ENCODE peak calls at places on chromosomes 7 and 10, in eight cellular contexts. One of them, this sample, is unnamed.

GRCh38 chr10:134205-134742 is 981 bp upstream of the ZMYND11 start:
- DNase-seq in PC-3: peak
- DNase-seq in GM23338: peak
- DNase-seq in OCI-LY7: no peak
- DNase-seq in hepatocyte: peak
- DNase-seq in neural progenitor cell: peak
- DNase-seq in HCT116: no peak
- DNase-seq in MM.1S: peak
- DNase-seq in this sample: no peak

GRCh38 chr10:126549326-126549725 is 121.2 kb downstream of the C10orf90 start:
- DNase-seq in HCT116: no peak
- DNase-seq in neural progenitor cell: no peak
- DNase-seq in MM.1S: no peak
- DNase-seq in GM23338: no peak
- DNase-seq in OCI-LY7: no peak
- DNase-seq in PC-3: no peak
- DNase-seq in hepatocyte: no peak
- DNase-seq in this sample: no peak

GRCh38 chr7:43431020-43431595 is 151.8 kb upstream of the STK17A start:
- DNase-seq in OCI-LY7: no peak
- DNase-seq in GM23338: peak
- DNase-seq in HCT116: no peak
- DNase-seq in PC-3: no peak
- DNase-seq in MM.1S: no peak
- DNase-seq in hepatocyte: no peak
- DNase-seq in neural progenitor cell: no peak
- DNase-seq in this sample: peak

GRCh38 chr10:6218692-6219493 is 16.2 kb downstream of the PFKFB3 start:
- DNase-seq in HCT116: no peak
- DNase-seq in PC-3: no peak
- DNase-seq in OCI-LY7: no peak
- DNase-seq in MM.1S: no peak
- DNase-seq in hepatocyte: peak
- DNase-seq in neural progenitor cell: no peak
- DNase-seq in GM23338: no peak
- DNase-seq in this sample: peak

GRCh38 chr10:124049484-124049883 is 43.9 kb downstream of the CHST15 start:
- DNase-seq in PC-3: peak
- DNase-seq in HCT116: peak
- DNase-seq in OCI-LY7: no peak
- DNase-seq in GM23338: no peak
- DNase-seq in neural progenitor cell: no peak
- DNase-seq in MM.1S: no peak
- DNase-seq in hepatocyte: no peak
- DNase-seq in this sample: peak

GRCh38 chr7:47516985-47517590 is 64.8 kb downstream of the TNS3 start:
- DNase-seq in hepatocyte: no peak
- DNase-seq in HCT116: no peak
- DNase-seq in neural progenitor cell: no peak
- DNase-seq in MM.1S: no peak
- DNase-seq in OCI-LY7: no peak
- DNase-seq in PC-3: no peak
- DNase-seq in GM23338: no peak
- DNase-seq in this sample: peak

GRCh38 chr7:12257582-12257981 is 46.5 kb downstream of the TMEM106B start:
- DNase-seq in HCT116: no peak
- DNase-seq in OCI-LY7: peak
- DNase-seq in GM23338: no peak
- DNase-seq in neural progenitor cell: no peak
- DNase-seq in PC-3: peak
- DNase-seq in MM.1S: peak
- DNase-seq in hepatocyte: no peak
- DNase-seq in this sample: peak

GRCh38 chr7:24963218-24963617 is 16.8 kb downstream of the OSBPL3 start:
- DNase-seq in PC-3: no peak
- DNase-seq in hepatocyte: no peak
- DNase-seq in HCT116: no peak
- DNase-seq in OCI-LY7: peak
- DNase-seq in GM23338: no peak
- DNase-seq in MM.1S: peak
- DNase-seq in neural progenitor cell: no peak
- DNase-seq in this sample: peak

GRCh38 chr7:376306-376969 is 86.5 kb downstream of the FOXL3 start:
- DNase-seq in neural progenitor cell: no peak
- DNase-seq in OCI-LY7: no peak
- DNase-seq in hepatocyte: peak
- DNase-seq in GM23338: no peak
- DNase-seq in MM.1S: no peak
- DNase-seq in PC-3: no peak
- DNase-seq in HCT116: no peak
- DNase-seq in this sample: no peak

DNA sequence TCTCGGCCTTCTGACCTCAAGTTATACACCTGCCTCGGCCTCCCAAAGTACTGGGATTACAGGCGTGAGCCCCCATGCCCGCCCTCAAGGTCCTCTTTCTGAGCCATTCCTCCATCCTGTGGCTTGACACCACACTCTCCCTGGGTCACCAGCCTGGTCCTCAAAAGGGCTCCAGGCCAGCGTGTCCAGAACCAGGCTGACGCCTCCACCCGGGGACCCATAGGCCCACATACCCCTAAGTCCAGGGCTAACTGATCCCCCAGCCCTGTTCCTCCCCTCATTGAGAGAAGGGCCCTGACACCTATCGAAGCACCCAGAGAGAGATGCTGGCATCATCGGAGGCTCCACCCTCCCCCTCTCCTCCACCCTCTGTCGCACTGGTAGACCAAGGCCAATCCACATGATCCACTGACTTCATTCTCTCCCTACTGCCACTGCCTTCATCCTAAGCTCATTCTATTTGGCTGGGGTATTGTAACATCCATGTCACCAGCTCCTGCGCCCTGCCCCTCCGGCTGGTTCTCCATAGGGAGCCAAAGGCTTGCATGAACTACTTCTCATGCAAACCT is 46.7 kb downstream of the TMEM270 start:
- DNase-seq in hepatocyte: no peak
- DNase-seq in OCI-LY7: no peak
- DNase-seq in PC-3: no peak
- DNase-seq in GM23338: no peak
- DNase-seq in MM.1S: no peak
- DNase-seq in HCT116: no peak
- DNase-seq in neural progenitor cell: no peak
- DNase-seq in this sample: no peak
- TF ChIP-seq EZH2phosphoT487 in hepatocyte: no peak
- TF ChIP-seq EZH2phosphoT487 in OCI-LY7: no peak
- TF ChIP-seq EZH2phosphoT487 in PC-3: no peak
- TF ChIP-seq EZH2phosphoT487 in GM23338: no peak
- TF ChIP-seq EZH2phosphoT487 in MM.1S: no peak
- TF ChIP-seq EZH2phosphoT487 in HCT116: no peak
- TF ChIP-seq EZH2phosphoT487 in neural progenitor cell: no peak
- TF ChIP-seq EZH2phosphoT487 in this sample: no peak

GRCh38 chr10:59903871-59904270 is 2.5 kb downstream of the CCDC6 start:
- DNase-seq in HCT116: no peak
- DNase-seq in hepatocyte: no peak
- DNase-seq in GM23338: no peak
- DNase-seq in OCI-LY7: no peak
- DNase-seq in neural progenitor cell: no peak
- DNase-seq in PC-3: no peak
- DNase-seq in MM.1S: no peak
- DNase-seq in this sample: peak

GRCh38 chr10:59905735-59906416 is 480 bp downstream of the CCDC6 start:
- DNase-seq in GM23338: no peak
- DNase-seq in PC-3: no peak
- DNase-seq in HCT116: no peak
- DNase-seq in OCI-LY7: peak
- DNase-seq in neural progenitor cell: peak
- DNase-seq in hepatocyte: peak
- DNase-seq in MM.1S: no peak
- DNase-seq in this sample: no peak

GRCh38 chr10:59904431-59905065 is 1.8 kb downstream of the CCDC6 start:
- DNase-seq in MM.1S: no peak
- DNase-seq in PC-3: peak
- DNase-seq in hepatocyte: no peak
- DNase-seq in neural progenitor cell: peak
- DNase-seq in OCI-LY7: peak
- DNase-seq in HCT116: no peak
- DNase-seq in GM23338: peak
- DNase-seq in this sample: peak

GRCh38 chr10:59906417-59907202 is at the start of gene CCDC6:
- DNase-seq in HCT116: peak
- DNase-seq in PC-3: peak
- DNase-seq in MM.1S: peak
- DNase-seq in GM23338: peak
- DNase-seq in hepatocyte: peak
- DNase-seq in neural progenitor cell: peak
- DNase-seq in OCI-LY7: peak
- DNase-seq in this sample: peak

DNA sequence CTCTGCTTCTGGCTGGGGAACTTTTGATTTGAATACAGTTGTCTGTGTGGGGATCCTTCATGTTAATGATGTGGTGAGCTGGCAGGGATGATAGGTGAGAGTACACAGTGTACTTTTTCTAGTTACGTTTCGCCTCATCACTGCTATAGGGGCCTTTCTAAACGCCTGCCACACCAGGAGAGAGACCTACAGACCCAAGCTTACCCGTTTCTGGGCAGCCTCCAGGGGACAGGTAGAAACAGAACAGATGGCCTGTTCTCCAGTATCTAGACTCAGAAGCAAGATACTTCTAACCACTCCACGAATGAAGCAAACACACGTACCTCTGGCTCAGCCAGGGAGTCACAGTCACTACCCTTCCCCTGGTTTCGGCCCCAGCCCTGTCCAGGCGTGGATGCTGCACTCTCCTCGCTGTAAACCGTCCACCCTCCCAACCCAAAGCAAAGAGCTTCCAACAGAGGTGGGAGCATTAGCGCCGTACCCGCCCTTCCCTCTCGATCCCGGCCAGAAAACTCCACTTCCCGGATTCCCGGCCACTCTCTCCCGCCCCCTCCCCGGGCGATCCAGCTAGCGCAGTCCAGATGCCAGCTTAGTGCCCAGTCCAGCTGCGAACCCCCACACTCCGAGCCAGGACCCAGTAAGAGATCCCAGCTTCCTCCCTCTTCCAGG is 1.2 kb downstream of the CCDC6 start:
- DNase-seq in neural progenitor cell: peak
- DNase-seq in MM.1S: no peak
- DNase-seq in hepatocyte: peak
- DNase-seq in PC-3: peak
- DNase-seq in GM23338: peak
- DNase-seq in HCT116: no peak
- DNase-seq in OCI-LY7: peak
- DNase-seq in this sample: peak
- H2AFZ ChIP-seq in neural progenitor cell: peak
- H2AFZ ChIP-seq in MM.1S: peak
- H2AFZ ChIP-seq in hepatocyte: peak
- H2AFZ ChIP-seq in PC-3: peak
- H2AFZ ChIP-seq in GM23338: no peak
- H2AFZ ChIP-seq in HCT116: no peak
- H2AFZ ChIP-seq in OCI-LY7: no peak
- H2AFZ ChIP-seq in this sample: peak

GRCh38 chr10:101071266-101071884 is 9.6 kb downstream of the KAZALD1 start:
- DNase-seq in HCT116: no peak
- DNase-seq in neural progenitor cell: no peak
- DNase-seq in MM.1S: peak
- DNase-seq in OCI-LY7: peak
- DNase-seq in GM23338: no peak
- DNase-seq in PC-3: no peak
- DNase-seq in hepatocyte: no peak
- DNase-seq in this sample: peak

GRCh38 chr10:101070098-101070497 is 8.3 kb downstream of the KAZALD1 start:
- DNase-seq in neural progenitor cell: no peak
- DNase-seq in OCI-LY7: no peak
- DNase-seq in MM.1S: no peak
- DNase-seq in GM23338: no peak
- DNase-seq in hepatocyte: no peak
- DNase-seq in HCT116: no peak
- DNase-seq in PC-3: peak
- DNase-seq in this sample: peak

GRCh38 chr10:101067356-101068083 is 5.7 kb downstream of the KAZALD1 start:
- DNase-seq in neural progenitor cell: peak
- DNase-seq in HCT116: peak
- DNase-seq in OCI-LY7: peak
- DNase-seq in hepatocyte: peak
- DNase-seq in PC-3: peak
- DNase-seq in MM.1S: peak
- DNase-seq in GM23338: peak
- DNase-seq in this sample: peak

GRCh38 chr10:101066890-101067355 is 5.1 kb downstream of the KAZALD1 start:
- DNase-seq in GM23338: no peak
- DNase-seq in hepatocyte: peak
- DNase-seq in neural progenitor cell: peak
- DNase-seq in PC-3: no peak
- DNase-seq in OCI-LY7: peak
- DNase-seq in HCT116: no peak
- DNase-seq in MM.1S: no peak
- DNase-seq in this sample: peak

GRCh38 chr10:101069441-101069840 is 7.7 kb downstream of the KAZALD1 start:
- DNase-seq in neural progenitor cell: no peak
- DNase-seq in hepatocyte: no peak
- DNase-seq in GM23338: no peak
- DNase-seq in HCT116: no peak
- DNase-seq in OCI-LY7: no peak
- DNase-seq in MM.1S: no peak
- DNase-seq in PC-3: no peak
- DNase-seq in this sample: no peak
- TF ChIP-seq EZH2phosphoT487 in neural progenitor cell: no peak
- TF ChIP-seq EZH2phosphoT487 in hepatocyte: no peak
- TF ChIP-seq EZH2phosphoT487 in GM23338: no peak
- TF ChIP-seq EZH2phosphoT487 in HCT116: no peak
- TF ChIP-seq EZH2phosphoT487 in OCI-LY7: no peak
- TF ChIP-seq EZH2phosphoT487 in MM.1S: no peak
- TF ChIP-seq EZH2phosphoT487 in PC-3: no peak
- TF ChIP-seq EZH2phosphoT487 in this sample: no peak

GRCh38 chr10:23013581-23014335 is 81.6 kb upstream of the MSRB2 start:
- DNase-seq in OCI-LY7: no peak
- DNase-seq in neural progenitor cell: no peak
- DNase-seq in HCT116: no peak
- DNase-seq in PC-3: no peak
- DNase-seq in GM23338: no peak
- DNase-seq in hepatocyte: no peak
- DNase-seq in MM.1S: no peak
- DNase-seq in this sample: no peak

GRCh38 chr10:23016636-23017035 is 78.7 kb upstream of the MSRB2 start:
- DNase-seq in hepatocyte: no peak
- DNase-seq in GM23338: no peak
- DNase-seq in HCT116: no peak
- DNase-seq in MM.1S: no peak
- DNase-seq in PC-3: no peak
- DNase-seq in OCI-LY7: no peak
- DNase-seq in neural progenitor cell: no peak
- DNase-seq in this sample: no peak

GRCh38 chr10:23015021-23015707 is 80.2 kb upstream of the MSRB2 start:
- DNase-seq in GM23338: no peak
- DNase-seq in MM.1S: peak
- DNase-seq in hepatocyte: no peak
- DNase-seq in HCT116: no peak
- DNase-seq in PC-3: no peak
- DNase-seq in OCI-LY7: peak
- DNase-seq in neural progenitor cell: no peak
- DNase-seq in this sample: no peak
- H2AFZ ChIP-seq in GM23338: no peak
- H2AFZ ChIP-seq in MM.1S: peak
- H2AFZ ChIP-seq in hepatocyte: no peak
- H2AFZ ChIP-seq in HCT116: no peak
- H2AFZ ChIP-seq in PC-3: no peak
- H2AFZ ChIP-seq in OCI-LY7: no peak
- H2AFZ ChIP-seq in neural progenitor cell: no peak
- H2AFZ ChIP-seq in this sample: no peak

This sample was measured in GM23248.